ENCODE peak calls at places on chromosomes 7 and 10, in six cellular contexts. P is colonic mucosa, Y is esophagus muscularis mucosa, N is cardiac muscle cell, C is heart left ventricle, E is vagina. J is an unnamed sample.

GRCh38 chr10:13775786-13776780 is 189.3 kb downstream of the PRPF18 start:
- DNase-seq in P (no peak), N (no peak), Y (no peak), C (no peak), E (no peak), J (no peak)

GRCh38 chr10:77873558-77874380 is 52.8 kb downstream of the DLG5 start:
- DNase-seq in P (peak; percentile 56), N (no peak), E (no peak), C (no peak), Y (no peak), J (peak; percentile 50)

GRCh38 chr10:126177414-126178030 is 210.8 kb downstream of the ADAM12 start:
- DNase-seq in N (no peak), E (no peak), C (no peak), P (no peak), Y (no peak), J (no peak)

GRCh38 chr7:46680147-46680546 is 759.1 kb upstream of the IGFBP3 start:
- DNase-seq in N (no peak), E (no peak), Y (no peak), C (no peak), P (no peak), J (no peak)

GRCh38 chr10:79286318-79286951 is 60.8 kb upstream of the PPIF start:
- DNase-seq in C (peak; percentile 88), E (no peak), N (no peak), Y (peak; percentile 94), P (peak; percentile 70), J (peak; percentile 79)

GRCh38 chr10:67612577-67613537 is 83.1 kb downstream of the CTNNA3 start:
- DNase-seq in Y (no peak), N (no peak), C (no peak), E (no peak), P (no peak), J (no peak)

GRCh38 chr10:37975407-37975991 is 948 bp downstream of the ZNF25 start:
- DNase-seq in P (no peak), E (no peak), Y (no peak), C (no peak), N (peak; percentile 0), J (no peak)

GRCh38 chr10:79458483-79458882 is 13.1 kb upstream of the ZCCHC24 start:
- DNase-seq in N (no peak), E (no peak), C (no peak), Y (no peak), P (no peak), J (no peak)

GRCh38 chr7:138585283-138585993 is 115.7 kb downstream of the SVOPL start:
- DNase-seq in C (no peak), P (no peak), E (no peak), N (no peak), Y (no peak), J (no peak)

GRCh38 chr10:70435241-70436085 is 6.0 kb downstream of the NODAL start:
- DNase-seq in Y (no peak), C (no peak), N (no peak), P (no peak), E (no peak), J (no peak)

DNA sequence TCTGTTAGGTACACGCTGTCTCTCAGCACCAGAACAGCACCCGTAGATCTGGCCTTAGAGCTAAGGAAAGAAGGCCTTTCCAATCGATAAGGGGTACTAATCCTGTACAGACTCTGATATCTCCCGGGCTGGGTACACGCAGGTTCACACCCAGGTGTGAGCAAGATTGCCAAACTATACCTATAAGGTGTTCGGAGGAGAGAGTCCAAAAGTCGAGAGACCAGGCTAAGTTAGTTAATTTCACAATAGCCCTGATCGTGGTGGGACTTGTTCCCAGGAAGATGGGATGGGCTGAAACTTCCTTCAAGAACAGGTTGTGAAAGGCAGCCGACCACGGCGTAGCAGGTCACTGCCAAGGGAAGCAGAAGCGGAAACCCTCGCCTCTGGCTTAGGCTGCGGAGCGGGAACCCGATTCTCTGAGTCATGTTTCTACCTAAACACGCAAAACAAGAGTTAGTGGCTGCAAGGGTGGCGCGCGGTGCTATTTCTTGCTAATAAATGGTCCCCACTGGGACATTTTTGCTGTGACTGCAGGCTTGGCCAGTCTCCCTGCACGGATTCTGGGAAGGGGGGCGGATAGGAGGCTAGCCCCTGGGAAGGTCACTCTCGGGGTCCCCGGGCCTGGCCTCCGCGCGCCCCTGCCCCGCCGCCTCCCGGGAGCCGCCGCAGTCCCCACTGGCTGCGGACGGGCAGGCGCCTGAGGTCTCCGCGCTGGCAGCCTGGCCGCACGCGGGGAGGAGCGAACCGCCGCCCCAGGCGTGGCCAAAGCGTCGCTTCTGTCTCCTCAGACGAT is 75.4 kb upstream of the PDSS1 start:
- DNase-seq in E (no peak), Y (no peak), C (peak; percentile 33), N (peak; percentile 36), P (peak; percentile 47), J (peak; percentile 85)
- H3K27me3 ChIP-seq in E (no peaks in the 10 kb centered on the region), Y (peaks cover 54% of the 10 kb centered on the region), C (peaks cover 51% of the 10 kb centered on the region), N (peaks cover 66% of the 10 kb centered on the region), P (no peaks in the 10 kb centered on the region), J (peaks cover 24% of the 10 kb centered on the region)

DNA sequence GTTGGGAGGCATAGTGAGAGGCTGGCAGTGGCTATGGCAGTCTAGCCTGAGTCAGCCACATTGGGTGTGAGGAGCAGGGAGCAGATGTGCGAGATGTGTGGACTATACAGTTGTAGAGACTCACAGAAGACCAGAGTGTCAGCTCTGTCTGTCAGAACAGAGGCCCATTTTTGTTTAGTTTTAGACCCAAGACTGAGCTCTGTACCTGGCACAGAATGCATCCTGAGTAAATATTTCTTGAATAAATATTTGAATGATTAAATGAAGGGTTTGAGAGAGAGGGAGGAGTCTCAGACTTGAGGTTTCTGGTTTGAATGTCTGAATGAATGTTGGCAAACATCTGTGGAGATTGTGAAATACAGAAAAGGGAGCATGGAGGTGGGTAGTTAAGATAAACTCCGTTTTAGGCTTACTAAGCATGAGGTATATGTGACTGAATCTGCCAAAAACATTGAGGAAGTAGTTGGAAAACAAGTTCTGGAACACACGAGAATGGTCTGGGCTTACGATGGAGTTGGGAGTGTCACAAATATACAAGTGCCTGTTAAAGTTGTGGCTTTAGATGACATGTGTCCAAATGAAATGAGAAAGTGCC is 3.6 kb downstream of the SEC23IP start:
- DNase-seq in E (no peak), N (peak; percentile 12), P (peak; percentile 61), C (no peak), Y (no peak), J (peak; percentile 51)
- H3K4me1 ChIP-seq in E (peaks cover 54% of the 10 kb centered on the region), N (peaks cover 24% of the 10 kb centered on the region), P (peaks cover 34% of the 10 kb centered on the region), C (peaks cover 3% of the 10 kb centered on the region), Y (peaks cover 38% of the 10 kb centered on the region), J (peaks cover 83% of the 10 kb centered on the region)

GRCh38 chr7:6252310-6252709 is 20.1 kb downstream of the CYTH3 start:
- DNase-seq in C (no peak), E (no peak), Y (no peak), P (no peak), N (no peak), J (no peak)
- H3K4me3 ChIP-seq in C (no peak overlapping the region), E (no peak overlapping the region), Y (no peak overlapping the region), P (no peak overlapping the region), N (no peak overlapping the region), J (no peak overlapping the region)

GRCh38 chr10:100750291-100751210 is 5.2 kb downstream of the PAX2 start:
- DNase-seq in C (no peak), Y (no peak), P (no peak), E (no peak), N (no peak), J (no peak)
- H3K27me3 ChIP-seq in C (peaks cover 99% of the 10 kb centered on the region), Y (peaks cover 100% of the 10 kb centered on the region), P (peaks cover 73% of the 10 kb centered on the region), E (peaks cover 22% of the 10 kb centered on the region), N (peaks cover 100% of the 10 kb centered on the region), J (peaks cover 96% of the 10 kb centered on the region)

GRCh38 chr7:134920026-134920758 is 66.1 kb upstream of the AGBL3 start:
- DNase-seq in P (no peak), Y (peak; percentile 42), E (no peak), C (no peak), N (no peak), J (no peak)

GRCh38 chr7:134919240-134919641 is 67.1 kb upstream of the AGBL3 start:
- DNase-seq in N (no peak), Y (peak; percentile 19), C (no peak), E (no peak), P (no peak), J (no peak)

GRCh38 chr7:134926396-134926795 is 59.9 kb upstream of the AGBL3 start:
- DNase-seq in N (no peak), Y (no peak), C (no peak), E (no peak), P (no peak), J (no peak)

GRCh38 chr7:134925766-134926165 is 60.5 kb upstream of the AGBL3 start:
- DNase-seq in C (no peak), Y (no peak), N (no peak), P (no peak), E (no peak), J (no peak)

DNA sequence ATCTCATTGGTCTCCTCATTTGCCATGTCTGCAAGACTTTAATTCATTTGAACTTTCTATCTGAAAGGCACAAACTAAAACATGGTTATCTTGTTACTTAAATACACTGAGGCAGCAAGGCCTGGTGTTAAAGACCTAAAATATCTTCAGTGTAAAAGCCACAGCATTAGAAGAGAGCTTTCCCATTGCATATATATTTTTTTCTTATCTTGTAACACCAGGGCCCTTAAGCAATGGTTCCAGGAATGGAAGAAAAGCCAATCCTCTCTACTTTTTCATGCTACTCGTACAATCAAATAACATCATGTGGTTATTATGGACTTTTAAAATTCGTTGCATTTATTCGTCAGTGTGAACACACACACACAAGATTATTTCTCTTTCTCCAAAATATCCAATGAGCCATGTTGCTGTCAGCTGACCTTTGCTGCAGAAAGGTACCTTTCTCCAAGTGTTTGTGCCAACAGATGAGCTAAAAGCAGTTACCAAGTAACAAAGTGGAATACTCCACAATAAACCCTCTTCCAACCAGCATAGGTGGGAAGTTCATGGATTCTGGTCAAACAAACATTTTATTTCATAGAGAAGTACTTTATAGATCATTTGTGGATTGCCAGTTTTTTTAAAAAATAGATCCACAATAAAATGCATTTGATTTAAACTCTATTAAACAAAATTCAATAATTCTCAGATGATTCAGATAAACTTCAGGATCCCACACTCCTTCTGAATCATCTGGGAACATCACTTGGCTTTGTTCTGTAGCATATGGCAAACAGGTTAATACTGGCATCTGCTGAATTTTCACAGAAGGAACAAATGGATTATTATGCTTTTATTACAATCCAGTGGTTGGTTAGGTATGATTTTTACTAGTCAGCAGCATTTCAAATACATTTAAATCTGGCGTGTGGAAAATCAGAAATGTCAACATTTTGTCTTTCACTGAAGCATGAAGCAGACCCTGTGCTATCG is 63.3 kb upstream of the AGBL3 start:
- DNase-seq in N (no peak), C (no peak), E (no peak), Y (no peak), P (no peak), J (no peak)
- H3K4me1 ChIP-seq in N (no peaks in the 10 kb centered on the region), C (peaks cover 7% of the 10 kb centered on the region), E (peaks cover 27% of the 10 kb centered on the region), Y (peaks cover 43% of the 10 kb centered on the region), P (no peaks in the 10 kb centered on the region), J (no peaks in the 10 kb centered on the region)

J was measured in stomach.